ENCODE peak calls at places on chromosome 22, in ten cellular contexts. L is CD8-positive, alpha-beta memory T cell; B is hepatocyte; T is aorta; K is heart left ventricle; J is cardiac muscle cell; D is neuronal stem cell; X is left ventricle myocardium inferior; A is esophagus squamous epithelium; O is breast epithelium. Z is an unnamed sample.

GRCh38 chr22:37533995-37534394 is 14.8 kb upstream of the CARD10 start:
- DNase-seq in L (no peak), B (no peak), T (no peak), K (no peak), J (peak; percentile 88), D (no peak), X (no peak), A (no peak), O (no peak), Z (no peak)

GRCh38 chr22:36377022-36377631 is 10.6 kb downstream of the MYH9 start:
- DNase-seq in L (no peak), B (no peak), T (no peak), K (peak; percentile 29), J (no peak), D (no peak), X (no peak), A (no peak), O (no peak), Z (no peak)

GRCh38 chr22:27439131-27439530 is 362.4 kb downstream of the MN1 start:
- DNase-seq in L (no peak), B (no peak), T (no peak), K (no peak), J (no peak), D (no peak), X (no peak), A (no peak), O (no peak), Z (no peak)

GRCh38 chr22:25777870-25778269 is 35.9 kb downstream of the MYO18B start:
- DNase-seq in L (no peak), B (peak; percentile 55), T (no peak), K (no peak), J (peak; percentile 64), D (no peak), X (no peak), A (no peak), O (no peak), Z (no peak)

GRCh38 chr22:28297504-28297903 is 378.4 kb upstream of the PITPNB start:
- DNase-seq in L (no peak), B (no peak), T (no peak), K (no peak), J (peak; percentile 12), D (no peak), X (no peak), A (no peak), O (no peak), Z (no peak)

GRCh38 chr22:40363059-40363458 is 7.3 kb upstream of the SGSM3 start:
- DNase-seq in L (no peak), B (no peak), T (no peak), K (no peak), J (no peak), D (no peak), X (no peak), A (no peak), O (no peak), Z (no peak)

GRCh38 chr22:35611200-35611890 is 5.8 kb downstream of the MB start:
- DNase-seq in L (no peak), B (no peak), T (peak; percentile 14), K (no peak), J (no peak), D (no peak), X (no peak), A (no peak), O (no peak), Z (no peak)

GRCh38 chr22:30250713-30251267 is 4.2 kb upstream of the LIF start:
- DNase-seq in L (no peak), B (peak; percentile 48), T (no peak), K (no peak), J (no peak), D (no peak), X (no peak), A (no peak), O (peak; percentile 70), Z (no peak)

GRCh38 chr22:35411112-35411511 is 11.2 kb downstream of the MCM5 start:
- DNase-seq in L (no peak), B (no peak), T (peak; percentile 59), K (peak; percentile 46), J (no peak), D (no peak), X (no peak), A (no peak), O (no peak), Z (no peak)

GRCh38 chr22:27581688-27582087 is 219.9 kb downstream of the MN1 start:
- DNase-seq in L (no peak), B (peak; percentile 56), T (peak; percentile 81), K (peak; percentile 93), J (peak; percentile 78), D (no peak), X (peak; percentile 91), A (no peak), O (peak; percentile 41), Z (no peak)

GRCh38 chr22:40058265-40058664 is 63.5 kb downstream of the FAM83F start:
- DNase-seq in L (no peak), B (no peak), T (no peak), K (no peak), J (no peak), D (no peak), X (no peak), A (no peak), O (no peak), Z (no peak)

GRCh38 chr22:24230911-24231656 is 13.8 kb downstream of the GGT5 start:
- DNase-seq in L (peak; percentile 52), B (peak; percentile 40), T (no peak), K (peak; percentile 50), J (no peak), D (no peak), X (peak; percentile 37), A (no peak), O (no peak), Z (peak; percentile 88)

GRCh38 chr22:22178992-22179391 is 65.6 kb upstream of the VPREB1 start:
- DNase-seq in L (no peak), B (no peak), T (no peak), K (no peak), J (no peak), D (no peak), X (no peak), A (no peak), O (no peak), Z (no peak)
- H3K4me3 ChIP-seq in L (no peak overlapping the region), B (no peak overlapping the region), T (no peak overlapping the region), K (no peak overlapping the region), J (no peak overlapping the region), D (no peak overlapping the region), X (no peak overlapping the region), A (no peak overlapping the region), O (no peak overlapping the region), Z (no peak overlapping the region)

GRCh38 chr22:22771696-22772377 is 115.8 kb upstream of the IGLL5 start:
- DNase-seq in L (no peak), B (no peak), T (no peak), K (no peak), J (no peak), D (no peak), X (no peak), A (no peak), O (no peak), Z (no peak)

GRCh38 chr22:22770881-22771280 is 116.7 kb upstream of the IGLL5 start:
- DNase-seq in L (no peak), B (no peak), T (no peak), K (no peak), J (no peak), D (no peak), X (no peak), A (no peak), O (no peak), Z (no peak)

GRCh38 chr22:22769434-22770279 is 118.0 kb upstream of the IGLL5 start:
- DNase-seq in L (no peak), B (no peak), T (no peak), K (no peak), J (no peak), D (no peak), X (no peak), A (no peak), O (no peak), Z (no peak)

GRCh38 chr22:22768885-22769284 is 118.7 kb upstream of the IGLL5 start:
- DNase-seq in L (no peak), B (no peak), T (no peak), K (no peak), J (no peak), D (no peak), X (no peak), A (no peak), O (no peak), Z (no peak)

DNA sequence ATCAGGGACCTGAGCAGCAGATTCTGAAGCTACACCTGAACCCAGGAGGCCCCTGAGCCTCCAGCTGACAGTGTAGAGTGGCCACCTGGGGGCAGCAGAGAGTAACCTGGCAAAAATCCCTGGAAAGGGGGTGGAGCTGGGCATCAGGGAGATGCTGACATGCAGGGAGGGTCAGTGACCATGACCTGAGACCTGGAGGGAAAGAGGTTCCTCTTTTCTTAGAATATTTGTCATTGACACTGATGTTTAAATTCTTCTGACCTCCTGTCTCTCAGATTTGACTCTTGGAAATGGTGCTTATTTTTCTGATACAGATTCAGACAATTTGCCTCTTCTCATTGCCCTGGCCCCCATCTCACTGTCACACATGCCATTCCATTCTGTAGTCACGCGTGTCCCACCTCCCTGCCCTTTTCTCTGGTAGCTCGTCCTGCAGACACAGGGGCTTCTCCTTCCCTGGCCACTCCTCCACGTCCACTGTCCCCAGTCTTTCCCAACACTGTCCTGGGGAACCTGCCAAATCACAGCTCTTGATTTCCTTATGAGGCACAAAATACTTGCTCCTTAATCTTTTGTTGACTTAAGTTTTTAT is 117.2 kb upstream of the IGLL5 start:
- DNase-seq in L (peak; percentile 31), B (peak; percentile 72), T (no peak), K (no peak), J (peak; percentile 44), D (peak; percentile 39), X (no peak), A (no peak), O (no peak), Z (no peak)
- H3K27me3 ChIP-seq in L (no peaks in the 10 kb centered on the region), B (no peaks in the 10 kb centered on the region), T (peaks cover 2% of the 10 kb centered on the region), K (no peaks in the 10 kb centered on the region), J (no peaks in the 10 kb centered on the region), D (peaks cover 5% of the 10 kb centered on the region), X (peaks cover 81% of the 10 kb centered on the region), A (no peaks in the 10 kb centered on the region), O (no peaks in the 10 kb centered on the region), Z (no peaks in the 10 kb centered on the region)

GRCh38 chr22:44026066-44026629 is 2.0 kb downstream of the PARVB start:
- DNase-seq in L (no peak), B (no peak), T (no peak), K (peak; percentile 38), J (no peak), D (no peak), X (no peak), A (no peak), O (no peak), Z (no peak)
- H3K4me3 ChIP-seq in L (no peak overlapping the region), B (no peak overlapping the region), T (no peak overlapping the region), K (no peak overlapping the region), J (no peak overlapping the region), D (no peak overlapping the region), X (peak overlapping the region; percentile 80), A (no peak overlapping the region), O (peak overlapping the region; percentile 94), Z (no peak overlapping the region)

DNA sequence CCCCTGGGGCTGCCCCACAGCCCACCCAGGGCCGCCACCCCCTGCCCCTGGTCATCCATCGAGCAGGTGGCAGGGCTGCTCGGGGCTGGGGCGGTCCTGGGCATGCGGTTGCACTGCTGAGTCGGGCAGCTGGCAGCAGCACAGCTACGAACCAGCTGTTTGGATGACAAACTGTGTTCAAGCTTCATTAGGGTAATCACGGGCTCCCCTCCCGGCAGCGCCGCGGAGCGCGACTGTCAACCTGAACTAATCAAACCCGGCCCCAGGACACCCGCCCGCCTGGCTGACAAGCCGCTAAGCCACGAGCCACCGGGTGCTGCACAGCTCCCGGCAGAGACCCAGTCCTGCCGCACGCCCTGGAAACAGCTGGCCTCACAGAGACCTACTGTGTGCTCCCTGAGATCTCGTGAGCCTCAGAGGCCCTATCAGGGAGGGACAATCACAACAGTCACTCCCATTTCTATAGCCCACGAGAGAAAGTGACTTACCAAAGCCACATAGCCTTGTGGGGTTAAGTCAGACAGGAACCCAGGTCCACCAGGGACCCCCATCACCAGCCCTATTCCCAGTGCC is 60.6 kb upstream of the TCF20 start:
- DNase-seq in L (no peak), B (no peak), T (no peak), K (no peak), J (no peak), D (no peak), X (no peak), A (no peak), O (no peak), Z (no peak)
- H3K27me3 ChIP-seq in L (no peaks in the 10 kb centered on the region), B (no peaks in the 10 kb centered on the region), T (no peaks in the 10 kb centered on the region), K (no peaks in the 10 kb centered on the region), J (no peaks in the 10 kb centered on the region), D (no peaks in the 10 kb centered on the region), X (peaks cover 20% of the 10 kb centered on the region), A (no peaks in the 10 kb centered on the region), O (no peaks in the 10 kb centered on the region), Z (no peaks in the 10 kb centered on the region)

Z was measured in pancreas.